ENCODE peak calls at places on chromosomes 1 and 21, in nine cellular contexts. S is ovary, H is H1, T is heart left ventricle, G is endothelial cell of umbilical vein, W is fibroblast of mammary gland, M is colonic mucosa, N is fibroblast of villous mesenchyme, E is endodermal cell. U is an unnamed sample.
A peak's percentile ranks its signal among the peaks of the same experiment; 100 is the strongest.

GRCh38 chr1:54934869-54935268 is 45.6 kb upstream of the TMEM61 start:
- DNase-seq in G (peak; percentile 37), W (peak; percentile 86), S (no peak), N (peak; percentile 85), T (no peak), H (no peak), M (no peak), E (no peak), U (peak; percentile 99)

GRCh38 chr1:156970017-156970416 is 49.6 kb downstream of the LRRC71 start:
- DNase-seq in H (no peak), T (no peak), S (no peak), E (peak; percentile 17), G (no peak), W (no peak), M (no peak), N (peak; percentile 7), U (no peak)

GRCh38 chr21:16071082-16071481 is 341.3 kb downstream of the USP25 start:
- DNase-seq in N (peak; percentile 14), T (peak; percentile 21), G (no peak), W (peak; percentile 69), E (no peak), S (peak; percentile 45), M (no peak), H (no peak), U (peak; percentile 50)

GRCh38 chr1:11520531-11521233 is 41.7 kb downstream of the DISP3 start:
- DNase-seq in E (no peak), G (no peak), N (no peak), M (no peak), H (no peak), T (no peak), S (peak; percentile 14), W (no peak), U (no peak)

GRCh38 chr1:77925536-77925935 is 37.1 kb downstream of the NEXN start:
- DNase-seq in W (no peak), N (peak; percentile 82), G (no peak), H (no peak), T (no peak), E (no peak), M (no peak), S (no peak), U (peak; percentile 80)

GRCh38 chr1:37809942-37810341 is 1.9 kb upstream of the YRDC start:
- DNase-seq in T (no peak), S (no peak), W (peak; percentile 77), N (no peak), E (no peak), H (no peak), G (no peak), M (no peak), U (no peak)

GRCh38 chr1:9473032-9473792 is 66.1 kb upstream of the SLC25A33 start:
- DNase-seq in W (peak; percentile 93), T (peak; percentile 81), E (peak; percentile 87), S (peak; percentile 69), M (peak; percentile 76), N (peak; percentile 90), H (no peak), G (peak; percentile 24), U (peak; percentile 88)

GRCh38 chr1:206979379-206980043 is 9.3 kb upstream of the FCAMR start:
- DNase-seq in E (no peak), W (peak; percentile 40), T (no peak), N (peak; percentile 24), M (no peak), H (no peak), G (no peak), S (no peak), U (peak; percentile 33)

GRCh38 chr1:67838180-67838912 is 5.1 kb upstream of the GNG12 start:
- DNase-seq in T (no peak), N (no peak), M (no peak), W (peak; percentile 63), H (no peak), G (peak; percentile 44), E (no peak), S (no peak), U (peak; percentile 71)

GRCh38 chr1:92826792-92827191 is 5.0 kb upstream of the RPL5 start:
- DNase-seq in W (peak; percentile 52), G (no peak), E (no peak), H (no peak), T (no peak), S (no peak), M (no peak), N (peak; percentile 22), U (no peak)

GRCh38 chr1:242211254-242212022 is 212.5 kb upstream of the MAP1LC3C start:
- DNase-seq in E (peak; percentile 90), N (no peak), T (no peak), H (peak; percentile 46), M (no peak), S (no peak), G (no peak), W (no peak), U (no peak)

GRCh38 chr21:37737497-37737896 is 178.8 kb downstream of the KCNJ6 start:
- DNase-seq in S (no peak), M (no peak), E (no peak), N (no peak), W (no peak), T (no peak), H (no peak), G (no peak), U (no peak)

GRCh38 chr1:23555949-23556640 is 3.2 kb downstream of the ID3 start:
- DNase-seq in G (peak; percentile 90), M (peak; percentile 28), H (peak; percentile 87), W (peak; percentile 75), N (peak; percentile 89), S (peak; percentile 50), E (peak; percentile 94), T (peak; percentile 28), U (peak; percentile 75)

GRCh38 chr1:186210258-186210657 is 164.8 kb downstream of the TPR start:
- DNase-seq in H (no peak), T (no peak), E (no peak), W (no peak), N (no peak), G (no peak), S (no peak), M (no peak), U (no peak)
- H3K4me3 ChIP-seq in H (no peak overlapping the region), T (no peak overlapping the region), E (no peak overlapping the region), W (no peak overlapping the region), N (no peak overlapping the region), G (no peak overlapping the region), S (no peak overlapping the region), M (no peak overlapping the region), U (no peak overlapping the region)

DNA sequence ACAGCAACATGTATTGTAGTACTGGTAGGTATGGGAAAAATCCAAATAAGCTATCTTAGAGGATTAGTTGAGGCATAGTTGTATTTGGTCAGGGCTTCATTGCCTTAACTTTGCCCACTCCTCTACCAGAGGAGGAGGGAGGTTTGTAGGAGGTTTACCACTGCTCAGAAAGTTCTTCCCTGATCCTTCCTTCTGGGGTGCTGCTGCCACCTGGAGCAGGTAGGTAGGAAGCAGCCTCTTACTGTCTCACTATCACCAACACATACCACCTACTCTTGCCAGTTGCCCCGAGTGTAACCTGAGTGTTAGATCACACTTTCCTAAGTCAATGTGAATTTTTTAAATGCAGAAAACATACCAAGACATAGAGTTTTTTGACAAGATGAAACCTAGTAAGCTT is 24.1 kb upstream of the ZSWIM5 start:
- DNase-seq in E (peak; percentile 69), M (peak; percentile 36), G (no peak), W (no peak), T (no peak), H (no peak), N (no peak), S (no peak), U (no peak)
- TF ChIP-seq CTCF in E (peak; percentile 75), M (peak; percentile 26), G (no peak), W (no peak), T (no peak), H (peak; percentile 45), N (no peak), S (no peak), U (no peak)

GRCh38 chr1:155082941-155083541 is 4.4 kb downstream of the EFNA3 start:
- DNase-seq in E (no peak), N (no peak), G (no peak), T (no peak), H (no peak), W (no peak), M (peak; percentile 87), S (no peak), U (no peak)
- H3K4me3 ChIP-seq in E (no peak overlapping the region), N (no peak overlapping the region), G (no peak overlapping the region), T (no peak overlapping the region), H (no peak overlapping the region), W (no peak overlapping the region), M (peak overlapping the region; percentile 48), S (no peak overlapping the region), U (no peak overlapping the region)

DNA sequence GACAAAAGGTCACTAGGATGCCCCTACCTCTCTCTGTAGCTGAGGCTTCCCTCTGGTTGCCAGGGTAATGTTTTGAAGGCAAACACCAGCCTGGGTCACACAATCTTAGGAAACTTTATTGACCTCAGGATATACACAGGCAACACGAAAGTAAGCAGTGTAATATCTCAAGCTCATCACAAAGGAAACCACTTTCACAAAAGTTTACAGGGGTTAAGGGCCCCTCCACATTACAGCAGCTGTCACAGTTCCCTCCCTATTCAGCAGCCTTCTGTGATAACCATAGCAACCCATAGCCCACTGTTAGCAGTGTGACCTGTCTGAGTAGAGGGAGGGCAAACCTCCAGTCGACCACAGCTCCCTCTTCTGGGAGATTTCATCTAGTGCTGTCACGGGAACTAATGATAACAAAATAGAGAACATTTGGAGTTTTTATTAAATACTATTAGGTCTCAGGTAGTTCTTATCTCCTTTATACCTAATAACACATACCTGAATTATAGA is 149.8 kb downstream of the PTPRC start:
- DNase-seq in W (peak; percentile 18), S (no peak), N (peak; percentile 59), T (no peak), H (no peak), G (peak; percentile 66), M (no peak), E (peak; percentile 81), U (no peak)
- TF ChIP-seq CTCF in W (peak; percentile 21), S (no peak), N (peak; percentile 38), T (peak; percentile 10), H (peak; percentile 60), G (no peak), M (no peak), E (peak; percentile 84), U (no peak)

GRCh38 chr21:44875341-44875740 is 1.9 kb upstream of the PTTG1IP start:
- DNase-seq in T (peak; percentile 25), N (peak; percentile 77), M (no peak), S (no peak), H (no peak), E (no peak), W (peak; percentile 72), G (peak; percentile 71), U (peak; percentile 69)
- H3K4me3 ChIP-seq in T (peak overlapping the region; percentile 82), N (peak overlapping the region; percentile 62), M (peak overlapping the region; percentile 80), S (peak overlapping the region; percentile 60), H (no peak overlapping the region), E (peak overlapping the region; percentile 82), W (no peak overlapping the region), G (peak overlapping the region; percentile 65), U (peak overlapping the region; percentile 69)

U was measured in AG10803.